ENCODE peak calls at places on chromosomes 16 and 17, in seven cellular contexts. D is PC-3, H is tibial nerve, T is kidney, A is left lung, O is lower leg skin, M is heart right ventricle. W is an unnamed sample.

GRCh38 chr16:396605-397004 is 394 bp upstream of the NME4 start:
- DNase-seq in O (no peak), A (no peak), T (peak; percentile 80), D (peak; percentile 54), M (no peak), H (no peak), W (peak; percentile 64)

GRCh38 chr17:44374306-44375195 is 10.9 kb upstream of the FAM171A2 start:
- DNase-seq in D (no peak), O (no peak), A (peak; percentile 73), M (no peak), H (no peak), T (peak; percentile 89), W (no peak)

GRCh38 chr16:72856797-72857196 is 191.1 kb downstream of the ZFHX3 start:
- DNase-seq in A (no peak), H (no peak), T (no peak), O (peak; percentile 48), D (peak; percentile 30), M (no peak), W (no peak)

GRCh38 chr17:55238197-55238930 is 26.4 kb upstream of the HLF start:
- DNase-seq in M (peak; percentile 94), H (peak; percentile 94), A (peak; percentile 92), D (peak; percentile 85), T (peak; percentile 98), O (peak; percentile 99), W (peak; percentile 85)

GRCh38 chr16:77897038-77897437 is 108.7 kb downstream of the VAT1L start:
- DNase-seq in D (no peak), A (no peak), M (no peak), H (no peak), O (no peak), T (no peak), W (peak; percentile 47)

GRCh38 chr16:70770291-70770967 is 30.5 kb downstream of the VAC14 start:
- DNase-seq in H (no peak), D (peak; percentile 8), T (no peak), A (peak; percentile 25), O (no peak), M (no peak), W (no peak)

GRCh38 chr16:89489040-89489721 is 1.2 kb downstream of the ANKRD11 start:
- DNase-seq in D (peak; percentile 82), M (peak; percentile 89), O (peak; percentile 96), H (peak; percentile 94), A (peak; percentile 94), T (peak; percentile 94), W (peak; percentile 97)

GRCh38 chr16:53090591-53091507 is 36.1 kb downstream of the CHD9 start:
- DNase-seq in M (peak; percentile 96), D (no peak), H (peak; percentile 97), O (peak; percentile 98), A (peak; percentile 93), T (peak; percentile 97), W (peak; percentile 100)

GRCh38 chr17:72657467-72658317 is 434.8 kb downstream of the SLC39A11 start:
- DNase-seq in T (no peak), M (no peak), D (peak; percentile 84), A (no peak), H (no peak), O (no peak), W (peak; percentile 8)

GRCh38 chr17:9256361-9256943 is 235.1 kb downstream of the NTN1 start:
- DNase-seq in T (no peak), D (no peak), A (peak; percentile 13), M (no peak), H (no peak), O (no peak), W (no peak)

GRCh38 chr17:14622622-14623101 is 321.8 kb downstream of the HS3ST3B1 start:
- DNase-seq in A (no peak), D (no peak), O (no peak), T (no peak), H (no peak), M (no peak), W (no peak)

GRCh38 chr16:16151315-16151714 is 72.0 kb downstream of the ABCC6 start:
- DNase-seq in T (peak; percentile 16), D (peak; percentile 8), A (no peak), H (no peak), O (no peak), M (no peak), W (no peak)

GRCh38 chr17:29891131-29891530 is 38.9 kb downstream of the SSH2 start:
- DNase-seq in D (no peak), T (no peak), O (no peak), A (no peak), M (no peak), H (no peak), W (no peak)

GRCh38 chr17:77188084-77189066 is 47.6 kb downstream of the SEC14L1 start:
- DNase-seq in O (no peak), D (peak; percentile 76), A (no peak), T (no peak), H (no peak), M (no peak), W (no peak)

GRCh38 chr17:81432873-81433451 is 37.7 kb downstream of the BAHCC1 start:
- DNase-seq in D (peak; percentile 49), H (no peak), T (peak; percentile 90), A (no peak), O (no peak), M (no peak), W (no peak)

GRCh38 chr17:28940675-28941074 is 10.6 kb downstream of the PHF12 start:
- DNase-seq in A (no peak), O (no peak), D (no peak), H (no peak), T (no peak), M (no peak), W (no peak)

GRCh38 chr17:28071891-28072606 is 29.6 kb downstream of the NLK start:
- DNase-seq in D (no peak), O (no peak), H (no peak), T (no peak), M (no peak), A (no peak), W (no peak)

GRCh38 chr17:43868236-43868994 is 21.4 kb downstream of the CD300LG start:
- DNase-seq in O (no peak), T (no peak), D (no peak), A (no peak), H (no peak), M (no peak), W (no peak)

GRCh38 chr16:29712770-29713169 is 33.0 kb downstream of the C16orf54 start:
- DNase-seq in T (no peak), A (no peak), D (no peak), O (no peak), H (no peak), M (no peak), W (no peak)

GRCh38 chr16:70800306-70800705 is 652 bp downstream of the VAC14 start:
- DNase-seq in H (no peak), M (no peak), T (no peak), A (no peak), D (no peak), O (no peak), W (no peak)

GRCh38 chr16:27374794-27375499 is 27.0 kb upstream of the IL21R start:
- DNase-seq in T (peak; percentile 87), O (peak; percentile 91), H (peak; percentile 56), A (no peak), D (peak; percentile 60), M (peak; percentile 63), W (peak; percentile 80)

GRCh38 chr17:65824901-65825300 is 263.5 kb upstream of the AXIN2 start:
- DNase-seq in O (no peak), H (no peak), M (no peak), D (no peak), T (no peak), A (no peak), W (peak; percentile 41)

GRCh38 chr17:38459556-38459955 is 31.3 kb downstream of the ARHGAP23 start:
- DNase-seq in T (no peak), D (no peak), O (no peak), M (no peak), H (no peak), A (no peak), W (no peak)

GRCh38 chr16:56793504-56793903 is 63.6 kb downstream of the NUP93 start:
- DNase-seq in D (peak; percentile 40), O (no peak), T (no peak), M (no peak), A (no peak), H (no peak), W (peak; percentile 69)

GRCh38 chr16:10609410-10609774 is 29.0 kb upstream of the EMP2 start:
- DNase-seq in O (no peak), A (no peak), D (peak; percentile 6), M (no peak), T (no peak), H (no peak), W (peak; percentile 83)

GRCh38 chr17:17062866-17063265 is 20.6 kb downstream of the MPRIP start:
- DNase-seq in A (no peak), T (peak; percentile 75), M (no peak), D (no peak), H (no peak), O (peak; percentile 81), W (no peak)

GRCh38 chr17:79797492-79798295 is 817 bp upstream of the CBX8 start:
- DNase-seq in O (no peak), M (no peak), A (peak; percentile 84), T (peak; percentile 85), D (no peak), H (no peak), W (no peak)
- H3K4me3 ChIP-seq in O (peak overlapping the region; percentile 10), M (peak overlapping the region; percentile 76), A (peak overlapping the region; percentile 42), T (no peak overlapping the region), D (peak overlapping the region; percentile 62), H (peak overlapping the region; percentile 66), W (peak overlapping the region; percentile 44)

GRCh38 chr17:36008998-36009665 is 7.8 kb upstream of the CCL15 start:
- DNase-seq in T (no peak), A (no peak), H (no peak), D (peak; percentile 42), O (no peak), M (no peak), W (peak; percentile 21)
- TF ChIP-seq CTCF in T (no peak), A (no peak), H (no peak), D (peak; percentile 70), O (no peak), M (peak; percentile 12), W (peak; percentile 59)

GRCh38 chr16:68233835-68234187 is 2.1 kb downstream of the ESRP2 start:
- DNase-seq in O (peak; percentile 86), H (no peak), T (no peak), M (no peak), A (no peak), D (no peak), W (no peak)
- H3K4me3 ChIP-seq in O (no peak overlapping the region), H (no peak overlapping the region), T (peak overlapping the region; percentile 40), M (no peak overlapping the region), A (no peak overlapping the region), D (peak overlapping the region; percentile 85), W (no peak overlapping the region)

GRCh38 chr16:24577167-24577566 is 37.8 kb downstream of the RBBP6 start:
- DNase-seq in M (no peak), T (no peak), O (no peak), D (no peak), H (no peak), A (no peak), W (peak; percentile 52)

GRCh38 chr16:24573141-24573540 is 33.8 kb downstream of the RBBP6 start:
- DNase-seq in O (no peak), H (no peak), A (no peak), T (no peak), M (no peak), D (no peak), W (no peak)

GRCh38 chr16:24568392-24568791 is 29.0 kb downstream of the RBBP6 start:
- DNase-seq in D (peak; percentile 39), H (no peak), T (no peak), O (no peak), A (no peak), M (no peak), W (peak; percentile 41)

DNA sequence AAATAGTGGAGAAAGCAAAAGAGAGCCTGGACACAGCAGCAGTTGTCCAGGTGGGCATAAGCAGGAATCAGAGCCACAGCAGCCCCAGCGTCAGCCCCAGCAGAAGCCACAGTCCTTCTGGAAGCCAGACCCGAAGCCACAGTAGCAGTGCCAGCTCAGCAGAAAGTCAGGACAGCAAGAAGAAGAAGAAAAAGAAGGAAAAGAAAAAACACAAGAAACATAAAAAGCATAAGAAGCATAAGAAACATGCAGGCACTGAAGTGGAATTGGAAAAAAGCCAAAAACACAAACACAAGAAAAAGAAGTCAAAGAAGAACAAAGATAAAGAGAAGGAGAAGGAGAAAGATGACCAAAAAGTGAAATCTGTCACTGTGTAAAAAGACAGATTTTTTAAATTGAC is 32.7 kb downstream of the RBBP6 start:
- DNase-seq in D (no peak), O (no peak), M (no peak), T (no peak), A (no peak), H (no peak), W (no peak)
- TF ChIP-seq CTCF in D (no peak), O (no peak), M (no peak), T (no peak), A (no peak), H (no peak), W (no peak)